ENCODE peak calls at places on chromosomes 5 and 9, in eight cellular contexts. H is stomach; C is upper lobe of right lung; D is CD8-positive, alpha-beta memory T cell; J is trophoblast cell; E is colonic mucosa; O is left ventricle myocardium inferior; L is CD4-positive, alpha-beta memory T cell. P is an unnamed sample. For H3K4me1, the result is how much of the 10 kb centered on the place peaks cover.

GRCh38 chr5:107875834-107876233 is 205.1 kb upstream of the EFNA5 start:
- DNase-seq in H (no peak), C (no peak), D (no peak), J (peak), E (no peak), O (no peak), L (no peak), P (no peak)

GRCh38 chr5:160466121-160466520 is 44.5 kb downstream of the PTTG1 start:
- DNase-seq in H (no peak), C (no peak), D (no peak), J (no peak), E (no peak), O (no peak), L (no peak), P (no peak)

GRCh38 chr9:4604678-4605095 is 57.4 kb upstream of the PLPP6 start:
- DNase-seq in H (peak), C (no peak), D (peak), J (peak), E (peak), O (no peak), L (peak), P (no peak)

GRCh38 chr9:35948451-35948850 is 9.5 kb downstream of the OR2S2 start:
- DNase-seq in H (no peak), C (no peak), D (no peak), J (peak), E (no peak), O (no peak), L (no peak), P (no peak)

GRCh38 chr5:4563400-4563799 is 576.7 kb upstream of the ADAMTS16 start:
- DNase-seq in H (no peak), C (no peak), D (no peak), J (no peak), E (no peak), O (no peak), L (no peak), P (no peak)

GRCh38 chr9:95508968-95509850 is 7.6 kb downstream of the PTCH1 start:
- DNase-seq in H (peak), C (peak), D (peak), J (peak), E (peak), O (peak), L (peak), P (peak)

GRCh38 chr9:13088734-13089427 is 190.6 kb downstream of the MPDZ start:
- DNase-seq in H (no peak), C (no peak), D (no peak), J (peak), E (no peak), O (no peak), L (no peak), P (peak)

GRCh38 chr9:1837453-1838084 is 177.6 kb upstream of the SMARCA2 start:
- DNase-seq in H (no peak), C (no peak), D (no peak), J (peak), E (peak), O (no peak), L (no peak), P (no peak)

GRCh38 chr9:2367970-2368369 is 253.6 kb upstream of the VLDLR start:
- DNase-seq in H (no peak), C (no peak), D (no peak), J (no peak), E (no peak), O (no peak), L (no peak), P (no peak)

GRCh38 chr5:9947231-9947693 is 302.4 kb downstream of the ATPSCKMT start:
- DNase-seq in H (no peak), C (no peak), D (no peak), J (peak), E (no peak), O (no peak), L (no peak), P (no peak)

GRCh38 chr9:9521033-9521779 is 1091.6 kb downstream of the PTPRD start:
- DNase-seq in H (no peak), C (no peak), D (no peak), J (no peak), E (no peak), O (no peak), L (no peak), P (no peak)

GRCh38 chr5:135229122-135229521 is 169.9 kb downstream of the MACROH2A1 start:
- DNase-seq in H (no peak), C (no peak), D (no peak), J (no peak), E (no peak), O (no peak), L (no peak), P (no peak)

GRCh38 chr9:76109953-76110352 is 219.5 kb downstream of the PCSK5 start:
- DNase-seq in H (no peak), C (no peak), D (no peak), J (peak), E (no peak), O (no peak), L (no peak), P (no peak)

GRCh38 chr5:129107637-129108036 is 13.1 kb downstream of the ISOC1 start:
- DNase-seq in H (no peak), C (no peak), D (no peak), J (no peak), E (no peak), O (no peak), L (no peak), P (no peak)

GRCh38 chr9:4584636-4585035 is 77.5 kb upstream of the PLPP6 start:
- DNase-seq in H (no peak), C (no peak), D (no peak), J (no peak), E (no peak), O (no peak), L (no peak), P (peak)

GRCh38 chr5:171335616-171336015 is 26.6 kb downstream of the TLX3 start:
- DNase-seq in H (no peak), C (no peak), D (no peak), J (no peak), E (no peak), O (no peak), L (no peak), P (no peak)

GRCh38 chr5:171337207-171337562 is 28.1 kb downstream of the TLX3 start:
- DNase-seq in H (no peak), C (no peak), D (no peak), J (no peak), E (no peak), O (no peak), L (no peak), P (no peak)

GRCh38 chr5:171340042-171340441 is 31.0 kb downstream of the TLX3 start:
- DNase-seq in H (no peak), C (no peak), D (no peak), J (no peak), E (no peak), O (no peak), L (no peak), P (no peak)

GRCh38 chr5:171340491-171340890 is 31.4 kb downstream of the TLX3 start:
- DNase-seq in H (no peak), C (no peak), D (no peak), J (no peak), E (no peak), O (no peak), L (no peak), P (no peak)

GRCh38 chr5:171336486-171337206 is 27.6 kb downstream of the TLX3 start:
- DNase-seq in H (peak), C (no peak), D (peak), J (peak), E (no peak), O (no peak), L (no peak), P (peak)
- H3K4me3 ChIP-seq in H (peak), C (peak), D (peak), J (no peak), E (peak), O (peak), L (no peak), P (peak)

GRCh38 chr5:65819905-65820240 is 97.9 kb downstream of the NLN start:
- DNase-seq in H (no peak), C (no peak), D (no peak), J (no peak), E (no peak), O (no peak), L (no peak), P (no peak)
- H3K4me1 ChIP-seq in H (under half), C (under half), D (under half), J (under half), E (under half), O (under half), L (under half), P (under half)

GRCh38 chr5:114360816-114361723 is 800 bp upstream of the KCNN2 start:
- DNase-seq in H (no peak), C (peak), D (no peak), J (no peak), E (peak), O (peak), L (no peak), P (peak)
- H3K4me3 ChIP-seq in H (peak), C (peak), D (no peak), J (peak), E (peak), O (peak), L (no peak), P (peak)

GRCh38 chr5:94945656-94946055 is 327.2 kb downstream of the SLF1 start:
- DNase-seq in H (peak), C (peak), D (no peak), J (no peak), E (no peak), O (peak), L (no peak), P (no peak)
- H3K4me1 ChIP-seq in H (under half), C (under half), D (under half), J (under half), E (under half), O (under half), L (under half), P (under half)

GRCh38 chr5:97149689-97150088 is 7.3 kb upstream of the LIX1 start:
- DNase-seq in H (no peak), C (no peak), D (no peak), J (no peak), E (no peak), O (no peak), L (no peak), P (no peak)
- H3K4me3 ChIP-seq in H (no peak), C (no peak), D (no peak), J (no peak), E (no peak), O (no peak), L (no peak), P (no peak)

GRCh38 chr5:86646671-86647070 is 28.9 kb downstream of the COX7C start:
- DNase-seq in H (no peak), C (no peak), D (no peak), J (no peak), E (no peak), O (no peak), L (no peak), P (no peak)
- H3K4me1 ChIP-seq in H (under half), C (under half), D (under half), J (under half), E (under half), O (under half), L (under half), P (under half)

GRCh38 chr9:130665431-130666392 is 1.3 kb downstream of the PRDM12 start:
- DNase-seq in H (no peak), C (no peak), D (no peak), J (no peak), E (no peak), O (no peak), L (no peak), P (no peak)

GRCh38 chr9:130668196-130668595 is 3.8 kb downstream of the PRDM12 start:
- DNase-seq in H (no peak), C (no peak), D (no peak), J (no peak), E (no peak), O (no peak), L (no peak), P (no peak)

GRCh38 chr9:130665029-130665430 is 636 bp downstream of the PRDM12 start:
- DNase-seq in H (no peak), C (no peak), D (no peak), J (no peak), E (no peak), O (no peak), L (no peak), P (no peak)

GRCh38 chr9:130667117-130667430 is 2.7 kb downstream of the PRDM12 start:
- DNase-seq in H (no peak), C (no peak), D (no peak), J (no peak), E (no peak), O (no peak), L (no peak), P (no peak)

GRCh38 chr9:130666393-130667116 is 2.2 kb downstream of the PRDM12 start:
- DNase-seq in H (no peak), C (no peak), D (no peak), J (no peak), E (no peak), O (no peak), L (no peak), P (no peak)
- H3K4me3 ChIP-seq in H (no peak), C (no peak), D (no peak), J (no peak), E (no peak), O (no peak), L (no peak), P (no peak)